ENCODE peak calls at places on chromosomes 16 and 17, in five cellular contexts. One of them, this sample, is unnamed.

GRCh38 chr17:73334771-73335513 is 23.1 kb upstream of the CDC42EP4 start:
- DNase-seq in HFF-Myc: no peak
- DNase-seq in PC-9: no peak
- DNase-seq in effector memory CD4-positive, alpha-beta T cell: no peak
- DNase-seq in HL-60: no peak
- DNase-seq in this sample: peak

GRCh38 chr17:34204402-34204801 is 50.7 kb upstream of the CCL2 start:
- DNase-seq in HFF-Myc: no peak
- DNase-seq in effector memory CD4-positive, alpha-beta T cell: no peak
- DNase-seq in HL-60: no peak
- DNase-seq in PC-9: no peak
- DNase-seq in this sample: no peak

GRCh38 chr17:27577884-27578717 is 52.9 kb upstream of the LGALS9 start:
- DNase-seq in effector memory CD4-positive, alpha-beta T cell: no peak
- DNase-seq in HFF-Myc: no peak
- DNase-seq in PC-9: no peak
- DNase-seq in HL-60: no peak
- DNase-seq in this sample: no peak

GRCh38 chr17:10106067-10106466 is 92.3 kb downstream of the GAS7 start:
- DNase-seq in HFF-Myc: no peak
- DNase-seq in effector memory CD4-positive, alpha-beta T cell: no peak
- DNase-seq in PC-9: no peak
- DNase-seq in HL-60: no peak
- DNase-seq in this sample: peak

GRCh38 chr17:28724500-28725165 is 1.4 kb downstream of the TLCD1 start:
- DNase-seq in HL-60: peak
- DNase-seq in HFF-Myc: no peak
- DNase-seq in PC-9: no peak
- DNase-seq in effector memory CD4-positive, alpha-beta T cell: no peak
- DNase-seq in this sample: no peak

GRCh38 chr16:83336630-83337029 is 471.1 kb upstream of the HSBP1 start:
- DNase-seq in HL-60: no peak
- DNase-seq in effector memory CD4-positive, alpha-beta T cell: no peak
- DNase-seq in HFF-Myc: peak
- DNase-seq in PC-9: no peak
- DNase-seq in this sample: no peak

GRCh38 chr16:72673118-72673517 is 374.8 kb downstream of the ZFHX3 start:
- DNase-seq in HL-60: no peak
- DNase-seq in PC-9: no peak
- DNase-seq in effector memory CD4-positive, alpha-beta T cell: no peak
- DNase-seq in HFF-Myc: no peak
- DNase-seq in this sample: no peak

GRCh38 chr17:72609501-72609900 is 483.0 kb downstream of the SLC39A11 start:
- DNase-seq in HFF-Myc: no peak
- DNase-seq in effector memory CD4-positive, alpha-beta T cell: no peak
- DNase-seq in PC-9: no peak
- DNase-seq in HL-60: no peak
- DNase-seq in this sample: no peak

GRCh38 chr17:30920282-30920681 is 1.5 kb upstream of the ADAP2 start:
- DNase-seq in HL-60: no peak
- DNase-seq in HFF-Myc: no peak
- DNase-seq in PC-9: no peak
- DNase-seq in effector memory CD4-positive, alpha-beta T cell: no peak
- DNase-seq in this sample: no peak

DNA sequence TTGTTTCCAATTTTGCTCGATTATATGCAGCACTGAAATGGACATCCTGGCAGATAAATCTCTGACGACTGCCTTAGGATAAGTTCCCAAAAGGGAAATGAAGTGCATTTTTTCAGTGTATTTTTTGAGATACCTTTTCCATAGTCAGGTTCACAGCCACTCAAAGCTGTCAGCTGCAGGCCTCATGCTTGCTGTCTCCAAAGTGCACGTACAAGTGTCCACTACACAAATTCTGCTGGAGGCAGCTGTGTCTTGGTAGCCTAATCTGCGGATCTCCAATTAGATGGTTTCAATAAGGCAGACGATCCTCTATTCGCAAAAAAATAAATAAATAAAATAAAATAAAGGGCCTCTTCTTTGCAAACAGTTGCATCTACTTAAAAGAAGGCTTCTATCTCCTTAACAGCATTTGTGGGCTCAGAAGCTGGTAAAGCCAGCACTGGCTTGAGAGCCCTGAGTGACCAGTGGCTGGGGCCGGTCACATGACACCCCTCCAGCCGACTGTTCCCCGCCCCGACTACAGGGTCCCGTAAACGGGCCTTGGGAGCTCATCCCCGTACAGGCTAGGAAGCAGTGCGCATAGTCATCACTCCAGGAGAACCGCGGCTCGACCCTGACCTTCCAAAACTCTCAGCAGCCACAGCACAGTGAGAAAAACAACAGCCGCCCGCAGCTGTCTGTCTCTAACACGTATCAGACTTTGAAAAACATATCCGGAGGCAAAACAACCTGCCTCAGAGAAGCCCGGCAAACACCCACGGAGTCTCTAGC is 18.8 kb downstream of the RPH3AL start:
- DNase-seq in effector memory CD4-positive, alpha-beta T cell: no peak
- DNase-seq in HL-60: no peak
- DNase-seq in HFF-Myc: no peak
- DNase-seq in PC-9: no peak
- DNase-seq in this sample: peak
- H3K4me3 ChIP-seq in effector memory CD4-positive, alpha-beta T cell: no peak
- H3K4me3 ChIP-seq in HL-60: no peak
- H3K4me3 ChIP-seq in HFF-Myc: no peak
- H3K4me3 ChIP-seq in PC-9: no peak
- H3K4me3 ChIP-seq in this sample: peak

GRCh38 chr16:68234188-68235104 is 1.5 kb downstream of the ESRP2 start:
- DNase-seq in HFF-Myc: peak
- DNase-seq in HL-60: peak
- DNase-seq in PC-9: peak
- DNase-seq in effector memory CD4-positive, alpha-beta T cell: no peak
- DNase-seq in this sample: peak

GRCh38 chr16:68233835-68234187 is 2.1 kb downstream of the ESRP2 start:
- DNase-seq in HL-60: no peak
- DNase-seq in effector memory CD4-positive, alpha-beta T cell: no peak
- DNase-seq in PC-9: no peak
- DNase-seq in HFF-Myc: no peak
- DNase-seq in this sample: no peak

GRCh38 chr16:68235882-68236803 is at the start of gene ESRP2:
- DNase-seq in HFF-Myc: no peak
- DNase-seq in HL-60: no peak
- DNase-seq in PC-9: peak
- DNase-seq in effector memory CD4-positive, alpha-beta T cell: peak
- DNase-seq in this sample: peak

GRCh38 chr16:68236804-68237242 is 896 bp upstream of the ESRP2 start:
- DNase-seq in effector memory CD4-positive, alpha-beta T cell: no peak
- DNase-seq in PC-9: peak
- DNase-seq in HFF-Myc: no peak
- DNase-seq in HL-60: no peak
- DNase-seq in this sample: peak

GRCh38 chr16:68235105-68235881 is 634 bp downstream of the ESRP2 start:
- DNase-seq in effector memory CD4-positive, alpha-beta T cell: no peak
- DNase-seq in HFF-Myc: no peak
- DNase-seq in HL-60: no peak
- DNase-seq in PC-9: peak
- DNase-seq in this sample: peak
- H3K4me3 ChIP-seq in effector memory CD4-positive, alpha-beta T cell: peak
- H3K4me3 ChIP-seq in HFF-Myc: no peak
- H3K4me3 ChIP-seq in HL-60: no peak
- H3K4me3 ChIP-seq in PC-9: peak
- H3K4me3 ChIP-seq in this sample: peak

GRCh38 chr16:25012525-25012991 is 2.6 kb downstream of the ARHGAP17 start:
- DNase-seq in HL-60: no peak
- DNase-seq in PC-9: no peak
- DNase-seq in effector memory CD4-positive, alpha-beta T cell: no peak
- DNase-seq in HFF-Myc: peak
- DNase-seq in this sample: no peak
- H3K4me3 ChIP-seq in HL-60: peak
- H3K4me3 ChIP-seq in PC-9: peak
- H3K4me3 ChIP-seq in effector memory CD4-positive, alpha-beta T cell: no peak
- H3K4me3 ChIP-seq in HFF-Myc: peak
- H3K4me3 ChIP-seq in this sample: no peak

GRCh38 chr16:13351651-13352217 is 450.3 kb downstream of the SHISA9 start:
- DNase-seq in HFF-Myc: no peak
- DNase-seq in PC-9: no peak
- DNase-seq in effector memory CD4-positive, alpha-beta T cell: no peak
- DNase-seq in HL-60: no peak
- DNase-seq in this sample: no peak
- H3K4me3 ChIP-seq in HFF-Myc: no peak
- H3K4me3 ChIP-seq in PC-9: no peak
- H3K4me3 ChIP-seq in effector memory CD4-positive, alpha-beta T cell: no peak
- H3K4me3 ChIP-seq in HL-60: no peak
- H3K4me3 ChIP-seq in this sample: no peak

GRCh38 chr16:984106-984505 is 2.5 kb downstream of the SOX8 start:
- DNase-seq in PC-9: no peak
- DNase-seq in HFF-Myc: no peak
- DNase-seq in effector memory CD4-positive, alpha-beta T cell: no peak
- DNase-seq in HL-60: no peak
- DNase-seq in this sample: no peak

GRCh38 chr16:980595-980854 is 1.0 kb upstream of the SOX8 start:
- DNase-seq in PC-9: no peak
- DNase-seq in HFF-Myc: no peak
- DNase-seq in effector memory CD4-positive, alpha-beta T cell: no peak
- DNase-seq in HL-60: no peak
- DNase-seq in this sample: no peak

GRCh38 chr16:983044-984030 is 1.8 kb downstream of the SOX8 start:
- DNase-seq in effector memory CD4-positive, alpha-beta T cell: no peak
- DNase-seq in PC-9: no peak
- DNase-seq in HFF-Myc: no peak
- DNase-seq in HL-60: no peak
- DNase-seq in this sample: no peak

GRCh38 chr16:981695-982151 is at the start of gene SOX8:
- DNase-seq in HFF-Myc: no peak
- DNase-seq in HL-60: no peak
- DNase-seq in PC-9: no peak
- DNase-seq in effector memory CD4-positive, alpha-beta T cell: no peak
- DNase-seq in this sample: no peak

GRCh38 chr16:982152-983043 is 828 bp downstream of the SOX8 start:
- DNase-seq in HL-60: no peak
- DNase-seq in HFF-Myc: no peak
- DNase-seq in PC-9: no peak
- DNase-seq in effector memory CD4-positive, alpha-beta T cell: no peak
- DNase-seq in this sample: no peak
- H3K4me3 ChIP-seq in HL-60: no peak
- H3K4me3 ChIP-seq in HFF-Myc: no peak
- H3K4me3 ChIP-seq in PC-9: no peak
- H3K4me3 ChIP-seq in effector memory CD4-positive, alpha-beta T cell: peak
- H3K4me3 ChIP-seq in this sample: no peak

GRCh38 chr17:38621538-38621937 is 15.8 kb upstream of the SRCIN1 start:
- DNase-seq in PC-9: no peak
- DNase-seq in effector memory CD4-positive, alpha-beta T cell: no peak
- DNase-seq in HL-60: no peak
- DNase-seq in HFF-Myc: no peak
- DNase-seq in this sample: no peak

GRCh38 chr17:38620551-38621277 is 15.0 kb upstream of the SRCIN1 start:
- DNase-seq in effector memory CD4-positive, alpha-beta T cell: no peak
- DNase-seq in HL-60: no peak
- DNase-seq in PC-9: no peak
- DNase-seq in HFF-Myc: no peak
- DNase-seq in this sample: peak

GRCh38 chr17:38619451-38619795 is 13.7 kb upstream of the SRCIN1 start:
- DNase-seq in HFF-Myc: no peak
- DNase-seq in effector memory CD4-positive, alpha-beta T cell: no peak
- DNase-seq in PC-9: no peak
- DNase-seq in HL-60: no peak
- DNase-seq in this sample: peak

GRCh38 chr17:38617967-38618760 is 12.4 kb upstream of the SRCIN1 start:
- DNase-seq in HFF-Myc: no peak
- DNase-seq in PC-9: no peak
- DNase-seq in HL-60: no peak
- DNase-seq in effector memory CD4-positive, alpha-beta T cell: no peak
- DNase-seq in this sample: peak

GRCh38 chr17:38619937-38620550 is 14.3 kb upstream of the SRCIN1 start:
- DNase-seq in HL-60: no peak
- DNase-seq in PC-9: no peak
- DNase-seq in HFF-Myc: no peak
- DNase-seq in effector memory CD4-positive, alpha-beta T cell: no peak
- DNase-seq in this sample: peak
- H3K4me3 ChIP-seq in HL-60: no peak
- H3K4me3 ChIP-seq in PC-9: no peak
- H3K4me3 ChIP-seq in HFF-Myc: no peak
- H3K4me3 ChIP-seq in effector memory CD4-positive, alpha-beta T cell: no peak
- H3K4me3 ChIP-seq in this sample: no peak

GRCh38 chr16:20839504-20839903 is 33.2 kb downstream of the REXO5 start:
- DNase-seq in effector memory CD4-positive, alpha-beta T cell: no peak
- DNase-seq in HFF-Myc: no peak
- DNase-seq in HL-60: no peak
- DNase-seq in PC-9: no peak
- DNase-seq in this sample: no peak

GRCh38 chr16:20844588-20844987 is 38.3 kb downstream of the REXO5 start:
- DNase-seq in HL-60: no peak
- DNase-seq in PC-9: no peak
- DNase-seq in HFF-Myc: no peak
- DNase-seq in effector memory CD4-positive, alpha-beta T cell: no peak
- DNase-seq in this sample: no peak

GRCh38 chr16:20847577-20847976 is 41.2 kb downstream of the REXO5 start:
- DNase-seq in effector memory CD4-positive, alpha-beta T cell: no peak
- DNase-seq in PC-9: no peak
- DNase-seq in HFF-Myc: no peak
- DNase-seq in HL-60: no peak
- DNase-seq in this sample: no peak

GRCh38 chr16:20846030-20846429 is 39.7 kb downstream of the REXO5 start:
- DNase-seq in HL-60: no peak
- DNase-seq in HFF-Myc: no peak
- DNase-seq in PC-9: no peak
- DNase-seq in effector memory CD4-positive, alpha-beta T cell: no peak
- DNase-seq in this sample: no peak

GRCh38 chr16:20844054-20844453 is 37.7 kb downstream of the REXO5 start:
- DNase-seq in HL-60: no peak
- DNase-seq in effector memory CD4-positive, alpha-beta T cell: no peak
- DNase-seq in HFF-Myc: no peak
- DNase-seq in PC-9: no peak
- DNase-seq in this sample: no peak
- H3K4me3 ChIP-seq in HL-60: no peak
- H3K4me3 ChIP-seq in effector memory CD4-positive, alpha-beta T cell: no peak
- H3K4me3 ChIP-seq in HFF-Myc: no peak
- H3K4me3 ChIP-seq in PC-9: no peak
- H3K4me3 ChIP-seq in this sample: no peak